ENCODE peak calls at places on chromosomes 16 and 17, in ten cellular contexts. U is SK-N-SH, C is body of pancreas, P is tibial artery, X is HAP-1, I is suprapubic skin, O is GM12878, E is thoracic aorta, W is colonic mucosa, S is mesendoderm. F is an unnamed sample.

GRCh38 chr16:9134306-9134705 is 42.9 kb downstream of the HAPSTR1 start:
- DNase-seq in W (no peak), P (no peak), I (no peak), X (no peak), E (no peak), O (no peak), U (no peak), C (peak; percentile 1), S (no peak), F (no peak)

GRCh38 chr16:57132470-57132869 is 40.1 kb downstream of the CPNE2 start:
- DNase-seq in U (no peak), X (no peak), C (peak; percentile 43), W (peak; percentile 92), E (no peak), S (no peak), I (no peak), O (no peak), P (no peak), F (no peak)

GRCh38 chr17:15168379-15168778 is 96.7 kb downstream of the PMP22 start:
- DNase-seq in X (no peak), C (no peak), I (no peak), O (no peak), W (no peak), E (no peak), S (no peak), P (no peak), U (no peak), F (no peak)

GRCh38 chr17:33291248-33292183 is 1.6 kb downstream of the ASIC2 start:
- DNase-seq in I (peak; percentile 64), P (no peak), E (no peak), S (peak; percentile 73), C (peak; percentile 12), O (no peak), W (peak; percentile 38), X (no peak), U (peak; percentile 69), F (peak; percentile 85)

GRCh38 chr17:56358651-56359050 is 205.4 kb downstream of the ANKFN1 start:
- DNase-seq in U (no peak), C (no peak), S (no peak), X (no peak), E (no peak), P (no peak), O (no peak), W (no peak), I (no peak), F (no peak)

GRCh38 chr17:44919885-44920564 is 4.7 kb upstream of the GFAP start:
- DNase-seq in X (peak; percentile 72), I (peak; percentile 84), W (peak; percentile 74), P (peak; percentile 86), C (peak; percentile 87), E (peak; percentile 45), O (peak; percentile 54), U (peak; percentile 89), S (peak; percentile 87), F (peak; percentile 94)

GRCh38 chr17:30092886-30093285 is 23.7 kb upstream of the NSRP1 start:
- DNase-seq in P (no peak), W (no peak), X (no peak), U (no peak), C (no peak), S (no peak), E (no peak), I (no peak), O (no peak), F (no peak)

GRCh38 chr16:75113046-75113491 is 3.5 kb downstream of the LDHD start:
- DNase-seq in U (no peak), E (no peak), W (no peak), X (no peak), S (no peak), I (no peak), O (no peak), P (no peak), C (no peak), F (peak; percentile 72)

GRCh38 chr16:80167657-80168056 is 373.1 kb upstream of the DYNLRB2 start:
- DNase-seq in S (no peak), P (no peak), E (no peak), X (no peak), W (no peak), O (no peak), I (no peak), C (no peak), U (no peak), F (no peak)

GRCh38 chr17:80696964-80697363 is 152.3 kb downstream of the RPTOR start:
- DNase-seq in W (no peak), C (no peak), I (no peak), S (no peak), U (no peak), O (no peak), E (no peak), P (no peak), X (no peak), F (no peak)

GRCh38 chr17:32625971-32626370 is 139.2 kb downstream of the CDK5R1 start:
- DNase-seq in E (no peak), I (no peak), O (no peak), W (no peak), C (peak; percentile 23), U (no peak), P (no peak), S (no peak), X (no peak), F (no peak)

GRCh38 chr17:8955560-8955959 is 9.9 kb downstream of the PIK3R5 start:
- DNase-seq in P (peak; percentile 38), U (no peak), X (no peak), E (no peak), W (no peak), S (no peak), I (peak; percentile 51), O (no peak), C (no peak), F (no peak)

GRCh38 chr16:52873997-52874500 is 178.6 kb downstream of the CHD9NB start:
- DNase-seq in U (no peak), X (peak; percentile 100), W (no peak), C (no peak), E (no peak), I (no peak), S (peak; percentile 4), O (no peak), P (no peak), F (peak; percentile 29)
- H3K4me3 ChIP-seq in U (no peak overlapping the region), X (no peak overlapping the region), W (no peak overlapping the region), C (no peak overlapping the region), E (no peak overlapping the region), I (no peak overlapping the region), S (no peak overlapping the region), O (no peak overlapping the region), P (no peak overlapping the region), F (no peak overlapping the region)

DNA sequence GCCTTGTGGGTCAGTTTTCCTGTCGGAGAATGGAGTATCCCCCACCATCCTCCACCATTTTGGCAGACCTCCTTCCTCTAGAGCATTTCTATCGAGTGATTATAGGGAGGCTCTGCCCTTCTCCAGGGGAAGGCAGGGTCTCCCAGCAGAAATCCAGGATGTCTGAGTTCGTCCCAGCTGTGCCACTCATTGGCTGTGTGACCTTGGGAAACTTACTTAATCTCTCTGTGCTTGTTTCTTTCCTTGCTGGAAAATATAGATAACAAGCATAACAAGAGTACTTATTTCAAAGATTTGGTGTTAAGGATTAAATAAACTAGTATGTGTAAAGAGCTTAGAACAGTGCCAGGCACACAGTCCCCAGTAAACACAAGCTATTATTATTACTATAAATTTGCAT is 14.8 kb downstream of the ATP2A3 start:
- DNase-seq in U (no peak), C (no peak), W (no peak), O (no peak), I (no peak), P (no peak), E (no peak), S (no peak), X (no peak), F (no peak)
- H3K36me3 ChIP-seq in U (no peaks in the 10 kb centered on the region), C (no peaks in the 10 kb centered on the region), W (peaks cover 13% of the 10 kb centered on the region), O (peaks cover 25% of the 10 kb centered on the region), I (no peaks in the 10 kb centered on the region), P (peaks cover 4% of the 10 kb centered on the region), E (peaks cover 12% of the 10 kb centered on the region), S (no peaks in the 10 kb centered on the region), X (no peaks in the 10 kb centered on the region), F (no peaks in the 10 kb centered on the region)

GRCh38 chr17:39222151-39222550 is 3.6 kb downstream of the STAC2 start:
- DNase-seq in C (no peak), S (no peak), P (no peak), W (no peak), O (no peak), X (no peak), I (no peak), U (no peak), E (no peak), F (peak; percentile 29)

GRCh38 chr17:39217734-39218369 is 7.9 kb downstream of the STAC2 start:
- DNase-seq in W (no peak), S (no peak), I (no peak), U (no peak), X (no peak), P (no peak), O (no peak), C (no peak), E (no peak), F (peak; percentile 82)

GRCh38 chr17:39221572-39221971 is 4.2 kb downstream of the STAC2 start:
- DNase-seq in P (no peak), O (no peak), X (no peak), U (no peak), I (no peak), W (no peak), S (no peak), C (no peak), E (no peak), F (no peak)

GRCh38 chr17:39218906-39219305 is 6.8 kb downstream of the STAC2 start:
- DNase-seq in X (no peak), U (no peak), O (no peak), P (no peak), E (no peak), W (no peak), C (no peak), S (no peak), I (no peak), F (no peak)

DNA sequence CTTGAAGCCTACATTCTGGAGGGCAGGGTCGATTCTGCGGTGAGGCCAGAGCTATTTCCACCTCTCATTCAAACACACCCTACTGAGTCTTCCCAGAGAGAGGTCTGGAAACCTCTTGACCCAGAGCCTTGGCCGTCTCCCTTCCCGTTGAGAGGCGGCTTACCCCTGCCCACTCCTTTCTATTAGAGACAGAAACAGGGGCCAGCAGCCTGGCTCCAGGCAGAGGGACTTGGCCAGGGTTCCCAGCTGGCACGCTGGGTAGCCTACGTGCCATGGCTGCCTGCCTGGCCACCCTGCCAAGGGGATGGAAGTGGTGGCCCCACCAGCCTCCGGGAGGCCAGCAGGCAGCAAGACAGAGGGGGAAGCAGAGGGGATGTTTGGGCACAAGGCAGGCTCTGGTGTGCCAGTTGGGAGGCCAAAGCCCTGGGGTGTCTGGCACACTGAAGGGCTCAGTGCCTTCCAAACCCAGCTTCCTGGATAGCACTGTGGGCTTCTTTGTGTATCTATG is 6.0 kb downstream of the STAC2 start:
- DNase-seq in S (no peak), W (no peak), E (no peak), P (peak; percentile 66), X (no peak), I (no peak), O (no peak), U (no peak), C (no peak), F (no peak)
- H3K27me3 ChIP-seq in S (peaks cover 21% of the 10 kb centered on the region), W (peaks cover 11% of the 10 kb centered on the region), E (no peaks in the 10 kb centered on the region), P (no peaks in the 10 kb centered on the region), X (peaks cover 8% of the 10 kb centered on the region), I (peaks cover 11% of the 10 kb centered on the region), O (peaks cover 1% of the 10 kb centered on the region), U (no peaks in the 10 kb centered on the region), C (no peaks in the 10 kb centered on the region), F (peaks cover 45% of the 10 kb centered on the region)

DNA sequence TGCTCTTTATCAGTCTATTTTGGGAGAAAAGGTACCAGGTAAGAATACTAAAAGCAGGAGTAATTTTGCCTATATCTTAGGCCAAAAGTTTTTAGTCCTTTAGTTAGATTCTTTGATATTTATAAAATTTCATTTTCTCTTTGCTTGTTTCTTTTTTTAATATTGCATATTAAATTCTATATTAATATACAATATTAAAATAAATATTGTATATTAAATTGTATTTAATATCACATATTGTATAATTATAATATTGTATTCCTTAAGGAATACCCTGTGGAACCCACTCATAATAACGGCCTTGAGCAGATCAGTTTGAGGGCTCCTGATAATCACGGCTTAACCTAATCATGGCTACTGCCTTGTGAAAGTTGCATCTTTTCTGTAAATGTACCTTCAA is 1.9 kb downstream of the CEP95 start:
- DNase-seq in U (no peak), W (no peak), S (no peak), P (no peak), I (no peak), E (no peak), C (no peak), X (no peak), O (no peak), F (no peak)
- H3K4me3 ChIP-seq in U (peak overlapping the region; percentile 74), W (no peak overlapping the region), S (no peak overlapping the region), P (no peak overlapping the region), I (peak overlapping the region; percentile 93), E (no peak overlapping the region), C (no peak overlapping the region), X (no peak overlapping the region), O (peak overlapping the region; percentile 100), F (no peak overlapping the region)

F was measured in H7.